ENCODE peak calls at places on chromosomes 2 and 18, in eight cellular contexts. One of them, this sample, is unnamed.

GRCh38 chr2:81984969-81985637 is 1680.6 kb upstream of the LRRTM1 start:
- DNase-seq in stomach: no peak
- DNase-seq in activated CD8-positive, alpha-beta memory T cell treated with anti-CD3 and anti-CD28 coated beads for 24 hours: no peak
- DNase-seq in effector memory CD4-positive, alpha-beta T cell: no peak
- DNase-seq in naive B cell: no peak
- DNase-seq in putamen: no peak
- DNase-seq in NCI-H460: no peak
- DNase-seq in T-helper 9 cell: no peak
- DNase-seq in this sample: no peak

GRCh38 chr2:240991378-240992263 is 6.8 kb upstream of the SNED1 start:
- DNase-seq in NCI-H460: peak; percentile 50
- DNase-seq in putamen: no peak
- DNase-seq in T-helper 9 cell: no peak
- DNase-seq in naive B cell: no peak
- DNase-seq in effector memory CD4-positive, alpha-beta T cell: no peak
- DNase-seq in stomach: peak; percentile 90
- DNase-seq in activated CD8-positive, alpha-beta memory T cell treated with anti-CD3 and anti-CD28 coated beads for 24 hours: no peak
- DNase-seq in this sample: no peak

GRCh38 chr2:27807476-27807875 is 36.0 kb downstream of the MRPL33 start:
- DNase-seq in putamen: no peak
- DNase-seq in T-helper 9 cell: peak; percentile 2
- DNase-seq in effector memory CD4-positive, alpha-beta T cell: no peak
- DNase-seq in NCI-H460: peak; percentile 7
- DNase-seq in stomach: peak; percentile 51
- DNase-seq in activated CD8-positive, alpha-beta memory T cell treated with anti-CD3 and anti-CD28 coated beads for 24 hours: no peak
- DNase-seq in naive B cell: no peak
- DNase-seq in this sample: no peak

GRCh38 chr2:79084495-79085135 is 3.2 kb downstream of the REG1B start:
- DNase-seq in NCI-H460: no peak
- DNase-seq in putamen: no peak
- DNase-seq in T-helper 9 cell: no peak
- DNase-seq in effector memory CD4-positive, alpha-beta T cell: no peak
- DNase-seq in activated CD8-positive, alpha-beta memory T cell treated with anti-CD3 and anti-CD28 coated beads for 24 hours: no peak
- DNase-seq in stomach: no peak
- DNase-seq in naive B cell: no peak
- DNase-seq in this sample: no peak

GRCh38 chr2:160920061-160920460 is 240.2 kb upstream of the TANK start:
- DNase-seq in effector memory CD4-positive, alpha-beta T cell: no peak
- DNase-seq in stomach: no peak
- DNase-seq in T-helper 9 cell: no peak
- DNase-seq in naive B cell: no peak
- DNase-seq in activated CD8-positive, alpha-beta memory T cell treated with anti-CD3 and anti-CD28 coated beads for 24 hours: no peak
- DNase-seq in NCI-H460: no peak
- DNase-seq in putamen: peak; percentile 23
- DNase-seq in this sample: no peak

GRCh38 chr2:10183146-10183675 is 60.7 kb downstream of the RRM2 start:
- DNase-seq in naive B cell: no peak
- DNase-seq in NCI-H460: no peak
- DNase-seq in activated CD8-positive, alpha-beta memory T cell treated with anti-CD3 and anti-CD28 coated beads for 24 hours: no peak
- DNase-seq in putamen: no peak
- DNase-seq in stomach: no peak
- DNase-seq in T-helper 9 cell: no peak
- DNase-seq in effector memory CD4-positive, alpha-beta T cell: no peak
- DNase-seq in this sample: no peak

GRCh38 chr18:54222922-54223567 is 1.4 kb downstream of the MBD2 start:
- DNase-seq in effector memory CD4-positive, alpha-beta T cell: peak; percentile 46
- DNase-seq in NCI-H460: no peak
- DNase-seq in putamen: no peak
- DNase-seq in T-helper 9 cell: peak; percentile 35
- DNase-seq in naive B cell: peak; percentile 71
- DNase-seq in activated CD8-positive, alpha-beta memory T cell treated with anti-CD3 and anti-CD28 coated beads for 24 hours: no peak
- DNase-seq in stomach: no peak
- DNase-seq in this sample: no peak

GRCh38 chr2:126704434-126705165 is 48.6 kb downstream of the GYPC start:
- DNase-seq in stomach: no peak
- DNase-seq in effector memory CD4-positive, alpha-beta T cell: no peak
- DNase-seq in naive B cell: no peak
- DNase-seq in putamen: no peak
- DNase-seq in T-helper 9 cell: no peak
- DNase-seq in activated CD8-positive, alpha-beta memory T cell treated with anti-CD3 and anti-CD28 coated beads for 24 hours: no peak
- DNase-seq in NCI-H460: no peak
- DNase-seq in this sample: no peak

GRCh38 chr2:217527586-217528202 is 475.1 kb downstream of the TNS1 start:
- DNase-seq in naive B cell: no peak
- DNase-seq in NCI-H460: no peak
- DNase-seq in activated CD8-positive, alpha-beta memory T cell treated with anti-CD3 and anti-CD28 coated beads for 24 hours: no peak
- DNase-seq in stomach: no peak
- DNase-seq in effector memory CD4-positive, alpha-beta T cell: no peak
- DNase-seq in T-helper 9 cell: no peak
- DNase-seq in putamen: no peak
- DNase-seq in this sample: no peak

GRCh38 chr2:127599211-127599610 is 46.7 kb upstream of the GPR17 start:
- DNase-seq in stomach: no peak
- DNase-seq in T-helper 9 cell: no peak
- DNase-seq in activated CD8-positive, alpha-beta memory T cell treated with anti-CD3 and anti-CD28 coated beads for 24 hours: no peak
- DNase-seq in naive B cell: no peak
- DNase-seq in effector memory CD4-positive, alpha-beta T cell: no peak
- DNase-seq in NCI-H460: no peak
- DNase-seq in putamen: no peak
- DNase-seq in this sample: no peak

GRCh38 chr2:120861576-120862191 is 126.0 kb downstream of the GLI2 start:
- DNase-seq in naive B cell: no peak
- DNase-seq in effector memory CD4-positive, alpha-beta T cell: no peak
- DNase-seq in activated CD8-positive, alpha-beta memory T cell treated with anti-CD3 and anti-CD28 coated beads for 24 hours: no peak
- DNase-seq in stomach: no peak
- DNase-seq in NCI-H460: no peak
- DNase-seq in T-helper 9 cell: no peak
- DNase-seq in putamen: no peak
- DNase-seq in this sample: no peak

GRCh38 chr18:49212819-49213218 is 247.6 kb downstream of the DYM start:
- DNase-seq in effector memory CD4-positive, alpha-beta T cell: no peak
- DNase-seq in activated CD8-positive, alpha-beta memory T cell treated with anti-CD3 and anti-CD28 coated beads for 24 hours: no peak
- DNase-seq in stomach: no peak
- DNase-seq in T-helper 9 cell: no peak
- DNase-seq in NCI-H460: no peak
- DNase-seq in putamen: no peak
- DNase-seq in naive B cell: no peak
- DNase-seq in this sample: no peak

GRCh38 chr2:26330114-26330581 is 15.8 kb upstream of the SELENOI start:
- DNase-seq in NCI-H460: peak; percentile 78
- DNase-seq in stomach: peak; percentile 91
- DNase-seq in putamen: peak; percentile 74
- DNase-seq in naive B cell: peak; percentile 66
- DNase-seq in T-helper 9 cell: peak; percentile 71
- DNase-seq in activated CD8-positive, alpha-beta memory T cell treated with anti-CD3 and anti-CD28 coated beads for 24 hours: peak; percentile 89
- DNase-seq in effector memory CD4-positive, alpha-beta T cell: peak; percentile 63
- DNase-seq in this sample: peak; percentile 46

GRCh38 chr2:183996825-183997823 is 601.2 kb upstream of the ZNF804A start:
- DNase-seq in activated CD8-positive, alpha-beta memory T cell treated with anti-CD3 and anti-CD28 coated beads for 24 hours: no peak
- DNase-seq in naive B cell: no peak
- DNase-seq in putamen: no peak
- DNase-seq in effector memory CD4-positive, alpha-beta T cell: no peak
- DNase-seq in T-helper 9 cell: no peak
- DNase-seq in stomach: peak; percentile 32
- DNase-seq in NCI-H460: no peak
- DNase-seq in this sample: no peak

GRCh38 chr2:166344286-166345113 is 31.2 kb downstream of the SCN9A start:
- DNase-seq in naive B cell: no peak
- DNase-seq in T-helper 9 cell: no peak
- DNase-seq in putamen: peak; percentile 0
- DNase-seq in activated CD8-positive, alpha-beta memory T cell treated with anti-CD3 and anti-CD28 coated beads for 24 hours: no peak
- DNase-seq in stomach: no peak
- DNase-seq in NCI-H460: no peak
- DNase-seq in effector memory CD4-positive, alpha-beta T cell: no peak
- DNase-seq in this sample: no peak

GRCh38 chr2:233075966-233076339 is 15.8 kb downstream of the INPP5D start:
- DNase-seq in stomach: peak; percentile 30
- DNase-seq in NCI-H460: no peak
- DNase-seq in putamen: no peak
- DNase-seq in naive B cell: peak; percentile 81
- DNase-seq in effector memory CD4-positive, alpha-beta T cell: no peak
- DNase-seq in activated CD8-positive, alpha-beta memory T cell treated with anti-CD3 and anti-CD28 coated beads for 24 hours: peak; percentile 58
- DNase-seq in T-helper 9 cell: no peak
- DNase-seq in this sample: no peak

GRCh38 chr2:36416370-36417165 is 61.0 kb downstream of the CRIM1 start:
- DNase-seq in T-helper 9 cell: no peak
- DNase-seq in NCI-H460: no peak
- DNase-seq in putamen: no peak
- DNase-seq in effector memory CD4-positive, alpha-beta T cell: no peak
- DNase-seq in activated CD8-positive, alpha-beta memory T cell treated with anti-CD3 and anti-CD28 coated beads for 24 hours: no peak
- DNase-seq in naive B cell: no peak
- DNase-seq in stomach: no peak
- DNase-seq in this sample: no peak

GRCh38 chr2:9174771-9175441 is 31.7 kb upstream of the ASAP2 start:
- DNase-seq in putamen: no peak
- DNase-seq in naive B cell: no peak
- DNase-seq in effector memory CD4-positive, alpha-beta T cell: no peak
- DNase-seq in T-helper 9 cell: no peak
- DNase-seq in stomach: no peak
- DNase-seq in activated CD8-positive, alpha-beta memory T cell treated with anti-CD3 and anti-CD28 coated beads for 24 hours: no peak
- DNase-seq in NCI-H460: no peak
- DNase-seq in this sample: no peak

GRCh38 chr2:172829229-172829628 is 93.6 kb downstream of the RAPGEF4 start:
- DNase-seq in stomach: no peak
- DNase-seq in putamen: no peak
- DNase-seq in NCI-H460: no peak
- DNase-seq in effector memory CD4-positive, alpha-beta T cell: no peak
- DNase-seq in naive B cell: no peak
- DNase-seq in activated CD8-positive, alpha-beta memory T cell treated with anti-CD3 and anti-CD28 coated beads for 24 hours: no peak
- DNase-seq in T-helper 9 cell: no peak
- DNase-seq in this sample: no peak

GRCh38 chr18:49898421-49898820 is 85.1 kb upstream of the ACAA2 start:
- DNase-seq in naive B cell: peak; percentile 12
- DNase-seq in effector memory CD4-positive, alpha-beta T cell: peak; percentile 38
- DNase-seq in stomach: peak; percentile 48
- DNase-seq in T-helper 9 cell: peak; percentile 58
- DNase-seq in putamen: peak; percentile 9
- DNase-seq in activated CD8-positive, alpha-beta memory T cell treated with anti-CD3 and anti-CD28 coated beads for 24 hours: peak; percentile 77
- DNase-seq in NCI-H460: peak; percentile 58
- DNase-seq in this sample: no peak

GRCh38 chr2:63790913-63791312 is 50.8 kb upstream of the UGP2 start:
- DNase-seq in activated CD8-positive, alpha-beta memory T cell treated with anti-CD3 and anti-CD28 coated beads for 24 hours: no peak
- DNase-seq in effector memory CD4-positive, alpha-beta T cell: no peak
- DNase-seq in naive B cell: no peak
- DNase-seq in T-helper 9 cell: no peak
- DNase-seq in putamen: no peak
- DNase-seq in stomach: no peak
- DNase-seq in NCI-H460: peak; percentile 26
- DNase-seq in this sample: no peak

GRCh38 chr2:173657996-173658717 is 303.5 kb downstream of the CDCA7 start:
- DNase-seq in putamen: no peak
- DNase-seq in naive B cell: no peak
- DNase-seq in T-helper 9 cell: no peak
- DNase-seq in activated CD8-positive, alpha-beta memory T cell treated with anti-CD3 and anti-CD28 coated beads for 24 hours: no peak
- DNase-seq in effector memory CD4-positive, alpha-beta T cell: no peak
- DNase-seq in NCI-H460: no peak
- DNase-seq in stomach: no peak
- DNase-seq in this sample: no peak

GRCh38 chr2:239193925-239194687 is 206.7 kb downstream of the HDAC4 start:
- DNase-seq in T-helper 9 cell: no peak
- DNase-seq in effector memory CD4-positive, alpha-beta T cell: no peak
- DNase-seq in naive B cell: no peak
- DNase-seq in NCI-H460: no peak
- DNase-seq in stomach: peak; percentile 8
- DNase-seq in putamen: peak; percentile 82
- DNase-seq in activated CD8-positive, alpha-beta memory T cell treated with anti-CD3 and anti-CD28 coated beads for 24 hours: peak; percentile 17
- DNase-seq in this sample: no peak

GRCh38 chr18:42030586-42031182 is 75.7 kb downstream of the PIK3C3 start:
- DNase-seq in effector memory CD4-positive, alpha-beta T cell: no peak
- DNase-seq in putamen: no peak
- DNase-seq in NCI-H460: peak; percentile 2
- DNase-seq in activated CD8-positive, alpha-beta memory T cell treated with anti-CD3 and anti-CD28 coated beads for 24 hours: no peak
- DNase-seq in naive B cell: no peak
- DNase-seq in T-helper 9 cell: no peak
- DNase-seq in stomach: no peak
- DNase-seq in this sample: no peak

GRCh38 chr2:120770641-120771040 is 35.0 kb downstream of the GLI2 start:
- DNase-seq in stomach: no peak
- DNase-seq in naive B cell: no peak
- DNase-seq in T-helper 9 cell: no peak
- DNase-seq in effector memory CD4-positive, alpha-beta T cell: no peak
- DNase-seq in putamen: no peak
- DNase-seq in activated CD8-positive, alpha-beta memory T cell treated with anti-CD3 and anti-CD28 coated beads for 24 hours: no peak
- DNase-seq in NCI-H460: no peak
- DNase-seq in this sample: no peak

GRCh38 chr2:150888337-150888736 is 373.3 kb downstream of the RBM43 start:
- DNase-seq in naive B cell: no peak
- DNase-seq in effector memory CD4-positive, alpha-beta T cell: no peak
- DNase-seq in stomach: no peak
- DNase-seq in activated CD8-positive, alpha-beta memory T cell treated with anti-CD3 and anti-CD28 coated beads for 24 hours: no peak
- DNase-seq in putamen: no peak
- DNase-seq in NCI-H460: no peak
- DNase-seq in T-helper 9 cell: no peak
- DNase-seq in this sample: no peak

GRCh38 chr2:100865819-100866462 is 46.0 kb downstream of the NPAS2 start:
- DNase-seq in naive B cell: no peak
- DNase-seq in activated CD8-positive, alpha-beta memory T cell treated with anti-CD3 and anti-CD28 coated beads for 24 hours: no peak
- DNase-seq in putamen: no peak
- DNase-seq in NCI-H460: peak; percentile 40
- DNase-seq in T-helper 9 cell: no peak
- DNase-seq in effector memory CD4-positive, alpha-beta T cell: no peak
- DNase-seq in stomach: peak; percentile 24
- DNase-seq in this sample: no peak

GRCh38 chr2:105741617-105742016 is 3.1 kb upstream of the NCK2 start:
- DNase-seq in NCI-H460: no peak
- DNase-seq in T-helper 9 cell: no peak
- DNase-seq in activated CD8-positive, alpha-beta memory T cell treated with anti-CD3 and anti-CD28 coated beads for 24 hours: peak; percentile 47
- DNase-seq in effector memory CD4-positive, alpha-beta T cell: no peak
- DNase-seq in naive B cell: no peak
- DNase-seq in putamen: no peak
- DNase-seq in stomach: no peak
- DNase-seq in this sample: no peak

GRCh38 chr18:37578886-37579513 is 13.4 kb upstream of the CELF4 start:
- DNase-seq in naive B cell: no peak
- DNase-seq in T-helper 9 cell: no peak
- DNase-seq in putamen: peak; percentile 37
- DNase-seq in effector memory CD4-positive, alpha-beta T cell: no peak
- DNase-seq in activated CD8-positive, alpha-beta memory T cell treated with anti-CD3 and anti-CD28 coated beads for 24 hours: no peak
- DNase-seq in NCI-H460: peak; percentile 8
- DNase-seq in stomach: no peak
- DNase-seq in this sample: no peak

GRCh38 chr2:36172828-36173227 is 182.8 kb upstream of the CRIM1 start:
- DNase-seq in naive B cell: no peak
- DNase-seq in NCI-H460: no peak
- DNase-seq in stomach: no peak
- DNase-seq in putamen: no peak
- DNase-seq in effector memory CD4-positive, alpha-beta T cell: no peak
- DNase-seq in T-helper 9 cell: no peak
- DNase-seq in activated CD8-positive, alpha-beta memory T cell treated with anti-CD3 and anti-CD28 coated beads for 24 hours: no peak
- DNase-seq in this sample: no peak